ENCODE peak calls at places on chromosomes 11 and 22, in four cellular contexts. A, U, G and M are unnamed samples.

GRCh38 chr22:37566903-37567798 is 6.9 kb downstream of the CDC42EP1 start:
- DNase-seq in G (peak), A (peak), U (peak), M (peak)

GRCh38 chr11:122634507-122634906 is 21.0 kb upstream of the UBASH3B start:
- DNase-seq in U (peak), G (no peak), A (peak), M (no peak)

GRCh38 chr11:2929511-2929879 is 275 bp upstream of the PHLDA2 start:
- DNase-seq in U (peak), G (peak), A (peak), M (peak)

GRCh38 chr11:93740802-93741093 is 547 bp downstream of the TAF1D start:
- DNase-seq in A (peak), U (peak), G (no peak), M (peak)

GRCh38 chr11:8253566-8253965 is 10.1 kb downstream of the LMO1 start:
- DNase-seq in G (no peak), A (no peak), U (no peak), M (no peak)

GRCh38 chr11:3622521-3622920 is 19.3 kb downstream of the ART5 start:
- DNase-seq in G (no peak), U (no peak), A (no peak), M (no peak)

GRCh38 chr11:2521681-2522630 is 77.1 kb downstream of the KCNQ1 start:
- DNase-seq in G (no peak), A (no peak), U (peak), M (no peak)

GRCh38 chr11:1199689-1200610 is 22.9 kb upstream of the MUC5B start:
- DNase-seq in G (no peak), U (no peak), A (no peak), M (peak)

GRCh38 chr11:117885777-117886176 is 9.3 kb upstream of the FXYD6 start:
- DNase-seq in G (no peak), A (no peak), U (no peak), M (no peak)

GRCh38 chr11:61333638-61334433 is 808 bp downstream of the TKFC start:
- DNase-seq in A (no peak), U (no peak), G (no peak), M (no peak)

GRCh38 chr11:62242021-62242420 is at the start of gene SCGB1D2:
- DNase-seq in U (peak), G (no peak), A (no peak), M (peak)

DNA sequence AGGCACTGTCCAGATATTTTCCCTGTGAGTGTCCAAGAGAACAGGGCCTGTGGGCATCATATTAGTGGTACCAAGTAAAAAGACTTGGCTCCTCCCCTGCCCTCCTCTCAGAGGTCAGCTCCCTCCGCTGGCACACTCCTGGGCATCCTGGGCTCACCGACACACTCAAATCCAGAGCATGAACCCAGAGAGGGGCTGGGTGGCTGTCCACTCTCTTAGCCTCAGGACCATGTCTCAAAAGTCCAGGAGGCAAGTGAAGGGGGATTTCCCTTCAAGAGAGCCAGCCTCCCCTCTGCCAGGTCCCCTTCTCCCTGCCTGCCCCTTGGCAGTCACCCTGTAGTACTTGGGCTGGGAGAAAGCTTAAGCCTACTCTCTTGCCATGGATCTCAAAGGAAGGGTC is 10.3 kb downstream of the BCL9L start:
- DNase-seq in U (no peak), G (no peak), A (no peak), M (no peak)
- H3K4me3 ChIP-seq in U (no peak), G (no peak), A (no peak), M (no peak)

DNA sequence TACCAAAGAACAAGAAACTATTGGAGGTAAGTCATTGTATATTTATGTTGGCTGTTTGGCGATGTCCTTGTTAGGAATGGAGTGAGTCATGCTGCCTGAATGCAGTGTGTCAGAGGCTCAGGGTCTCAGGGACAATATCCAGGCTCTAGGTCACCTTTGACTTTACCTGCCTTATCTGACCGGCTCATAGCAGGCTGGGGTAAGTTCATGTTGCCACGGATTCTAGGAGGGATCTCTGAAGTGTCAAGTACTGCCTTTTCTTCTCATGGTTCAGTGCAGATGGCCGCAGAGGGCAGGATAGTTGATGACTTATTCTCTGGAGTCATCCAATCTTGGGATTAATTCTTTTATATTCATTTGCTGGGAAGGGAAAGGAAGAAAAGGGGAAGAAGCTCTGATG is 53.2 kb downstream of the SPON1 start:
- DNase-seq in U (no peak), A (peak), G (peak), M (peak)
- H3K9ac ChIP-seq in U (no peak), A (no peak), G (peak), M (no peak)

DNA sequence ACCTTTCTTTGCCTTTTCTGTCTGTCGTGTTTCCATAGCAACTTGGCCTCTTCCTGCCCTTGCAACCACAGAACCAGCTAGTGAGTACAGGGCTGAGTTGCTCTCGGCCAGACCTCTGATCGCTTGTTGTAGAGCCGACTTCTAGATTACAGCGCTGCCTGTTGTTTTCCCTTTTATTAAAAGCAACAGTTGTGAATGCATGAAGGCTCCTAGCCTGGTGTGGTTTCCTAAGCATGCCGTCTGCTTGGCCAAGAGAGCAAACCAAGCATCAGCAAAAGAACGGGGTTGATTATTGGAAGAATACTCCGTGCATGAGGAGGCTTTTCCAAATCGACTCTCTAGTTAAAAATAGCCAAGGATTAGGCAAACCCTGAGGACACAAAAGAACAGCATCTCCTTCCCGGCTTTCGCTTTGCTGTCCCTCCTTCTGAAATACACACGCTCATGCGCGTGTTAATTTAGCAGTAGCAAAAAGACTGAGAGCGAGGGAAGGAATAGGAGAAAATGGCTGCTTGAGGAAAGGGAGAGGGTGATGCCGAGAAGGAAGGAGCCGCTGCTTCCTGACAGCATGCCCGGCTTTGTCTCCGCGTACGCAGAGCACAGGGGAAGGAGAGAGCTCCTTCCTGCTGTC is 71.5 kb upstream of the TTC12 start:
- DNase-seq in A (peak), G (no peak), U (peak), M (peak)
- TF ChIP-seq EZH2 in A (no peak), G (no peak), U (no peak), M (no peak)

GRCh38 chr22:36330655-36331305 is 57.0 kb downstream of the MYH9 start:
- DNase-seq in G (no peak), U (no peak), A (peak), M (no peak)
- H3K4me3 ChIP-seq in G (no peak), U (no peak), A (no peak), M (no peak)

GRCh38 chr11:68008381-68009337 is 1.5 kb upstream of the ALDH3B1 start:
- DNase-seq in U (no peak), A (no peak), G (no peak), M (no peak)
- H3K9ac ChIP-seq in U (no peak), A (no peak), G (peak), M (no peak)

GRCh38 chr11:106815209-106815608 is 203.1 kb downstream of the GUCY1A2 start:
- DNase-seq in G (no peak), A (no peak), U (no peak), M (no peak)
- TF ChIP-seq EZH2 in G (no peak), A (no peak), U (no peak), M (no peak)

DNA sequence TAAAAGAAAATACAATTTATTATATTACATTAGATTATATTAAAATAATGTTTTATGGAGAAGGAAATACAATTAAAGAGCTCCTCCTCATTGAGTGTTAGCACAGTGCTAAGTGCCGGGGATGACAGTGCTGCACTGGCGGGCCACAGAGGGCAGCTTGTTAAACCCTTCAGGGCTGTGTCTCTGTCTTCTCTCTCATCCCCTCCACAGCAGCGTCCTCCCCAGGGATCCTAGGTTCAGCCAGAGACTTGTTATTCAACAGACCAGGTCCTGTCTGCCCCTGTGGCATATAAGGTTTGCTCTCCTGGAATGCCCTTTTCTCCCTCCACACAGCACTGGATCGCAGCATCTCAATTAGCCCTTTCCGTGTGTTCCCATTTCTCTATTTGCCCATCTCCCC is 14.2 kb downstream of the THYN1 start:
- DNase-seq in G (no peak), U (no peak), A (no peak), M (no peak)
- H3K4me3 ChIP-seq in G (no peak), U (no peak), A (no peak), M (no peak)

GRCh38 chr22:20421507-20421874 is 16.1 kb downstream of the SCARF2 start:
- DNase-seq in A (no peak), G (no peak), U (no peak), M (no peak)

GRCh38 chr22:20414450-20414849 is 20.5 kb downstream of the ZNF74 start:
- DNase-seq in U (no peak), G (no peak), A (no peak), M (no peak)

GRCh38 chr22:20419664-20419951 is 18.0 kb downstream of the SCARF2 start:
- DNase-seq in A (no peak), U (no peak), G (no peak), M (no peak)

GRCh38 chr22:20420157-20420842 is 17.3 kb downstream of the SCARF2 start:
- DNase-seq in U (no peak), A (no peak), G (no peak), M (no peak)

GRCh38 chr22:20418211-20418788 is 19.3 kb downstream of the SCARF2 start:
- DNase-seq in G (peak), A (peak), U (peak), M (peak)
- H3K9ac ChIP-seq in G (peak), A (peak), U (no peak), M (no peak)